ENCODE peak calls at places on chromosomes 16 and 17, in four cellular contexts. U, S, V and R are unnamed samples.

GRCh38 chr16:3546990-3547682 is 30.1 kb downstream of the NLRC3 start:
- DNase-seq in U (no peak), S (no peak), V (no peak), R (no peak)

GRCh38 chr16:30063278-30063892 is 2.2 kb upstream of the ALDOA start:
- DNase-seq in U (no peak), S (no peak), V (no peak), R (no peak)

GRCh38 chr17:2375406-2375805 is 25.5 kb downstream of the MNT start:
- DNase-seq in U (no peak), S (no peak), V (no peak), R (no peak)

GRCh38 chr16:9260665-9261064 is 169.2 kb downstream of the HAPSTR1 start:
- DNase-seq in U (no peak), S (no peak), V (peak), R (no peak)

GRCh38 chr16:30941600-30942420 is 7.1 kb upstream of the ORAI3 start:
- DNase-seq in U (no peak), S (peak), V (peak), R (peak)

GRCh38 chr17:66172144-66172543 is 19.8 kb downstream of the CEP112 start:
- DNase-seq in U (no peak), S (no peak), V (no peak), R (no peak)

GRCh38 chr17:77248216-77249054 is 107.7 kb downstream of the SEC14L1 start:
- DNase-seq in U (no peak), S (no peak), V (no peak), R (no peak)

GRCh38 chr17:76071497-76072148 is 694 bp downstream of the SRP68 start:
- DNase-seq in U (no peak), S (no peak), V (no peak), R (no peak)

GRCh38 chr16:81717662-81718189 is 61.4 kb upstream of the PLCG2 start:
- DNase-seq in U (peak), S (no peak), V (no peak), R (no peak)

GRCh38 chr16:19119564-19119963 is 5.8 kb downstream of the ITPRIPL2 start:
- DNase-seq in U (no peak), S (no peak), V (no peak), R (no peak)

GRCh38 chr16:50266337-50267091 is at the start of gene ADCY7:
- DNase-seq in U (no peak), S (peak), V (no peak), R (peak)

GRCh38 chr16:11314309-11314894 is 30.9 kb upstream of the RMI2 start:
- DNase-seq in U (no peak), S (no peak), V (no peak), R (no peak)

GRCh38 chr17:427891-428290 is 75.3 kb upstream of the RPH3AL start:
- DNase-seq in U (no peak), S (no peak), V (no peak), R (no peak)

GRCh38 chr17:59853168-59853918 is 39.4 kb downstream of the TUBD1 start:
- DNase-seq in U (no peak), S (peak), V (peak), R (peak)

GRCh38 chr16:56409195-56409594 is 16.1 kb downstream of the AMFR start:
- DNase-seq in U (no peak), S (no peak), V (peak), R (no peak)

GRCh38 chr17:9991351-9991750 is 86.3 kb upstream of the RCVRN start:
- DNase-seq in U (no peak), S (no peak), V (no peak), R (no peak)

GRCh38 chr17:2697611-2698162 is 13.9 kb downstream of the CLUH start:
- DNase-seq in U (no peak), S (no peak), V (no peak), R (peak)

GRCh38 chr17:62641101-62641500 is 13.6 kb downstream of the MRC2 start:
- DNase-seq in U (no peak), S (no peak), V (no peak), R (peak)

GRCh38 chr16:4510131-4510530 is 28.4 kb downstream of the CDIP1 start:
- DNase-seq in U (no peak), S (no peak), V (no peak), R (no peak)

GRCh38 chr17:48551206-48551597 is 6.3 kb upstream of the HOXB2 start:
- DNase-seq in U (no peak), S (no peak), V (no peak), R (no peak)

GRCh38 chr17:42456223-42457106 is 2.2 kb upstream of the ATP6V0A1 start:
- DNase-seq in U (peak), S (peak), V (no peak), R (no peak)

GRCh38 chr16:28003021-28003865 is 60.3 kb downstream of the GSG1L start:
- DNase-seq in U (no peak), S (no peak), V (no peak), R (no peak)

GRCh38 chr17:46764709-46765401 is 53.6 kb downstream of the WNT3 start:
- DNase-seq in U (no peak), S (peak), V (no peak), R (no peak)

GRCh38 chr16:10619271-10619849 is 39.0 kb upstream of the EMP2 start:
- DNase-seq in U (no peak), S (peak), V (no peak), R (peak)

GRCh38 chr17:44905006-44906000 is 6.1 kb upstream of the EFTUD2 start:
- DNase-seq in U (no peak), S (no peak), V (no peak), R (no peak)

DNA sequence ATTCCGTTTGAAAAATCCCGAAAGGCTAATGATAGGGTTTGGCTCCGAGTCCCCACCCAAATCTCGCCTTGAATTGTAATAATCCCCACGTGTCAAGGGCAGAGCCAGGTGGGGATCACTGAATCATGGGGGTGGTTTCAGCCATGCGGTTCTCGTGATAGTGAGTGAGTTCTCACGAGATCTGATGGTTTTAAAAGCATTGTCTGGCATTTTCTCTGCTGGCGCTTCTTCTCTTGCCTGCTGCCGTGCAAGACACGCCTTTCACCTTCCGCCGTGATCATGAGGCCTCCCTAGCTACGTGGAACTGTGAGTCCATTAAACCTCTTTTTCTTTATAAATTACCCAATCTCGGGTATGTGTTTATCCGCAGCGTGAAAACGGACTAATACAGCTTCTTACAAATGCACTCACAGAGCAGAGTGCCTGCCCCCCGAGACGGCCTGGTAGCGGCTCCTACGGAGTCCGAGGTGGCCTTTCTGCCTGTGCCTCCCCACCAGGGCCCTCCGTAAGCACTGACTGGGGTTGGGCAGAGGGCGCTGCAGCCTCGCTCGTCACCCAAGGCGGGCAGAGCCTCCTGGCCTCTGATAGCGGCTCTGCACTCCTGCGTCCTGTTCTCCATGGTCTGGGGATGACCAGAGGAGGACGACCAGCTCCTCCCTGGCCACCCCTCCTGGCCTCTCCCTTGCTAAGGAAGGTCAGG is 131.7 kb downstream of the FOXL1 start:
- DNase-seq in U (no peak), S (no peak), V (no peak), R (no peak)
- TF ChIP-seq USF2 in U (no peak), S (no peak), V (no peak), R (no peak)

GRCh38 chr17:8740486-8740885 is 4.2 kb downstream of the CCDC42 start:
- DNase-seq in U (no peak), S (no peak), V (no peak), R (peak)
- TF ChIP-seq NR2C2 in U (no peak), S (no peak), V (no peak), R (no peak)

DNA sequence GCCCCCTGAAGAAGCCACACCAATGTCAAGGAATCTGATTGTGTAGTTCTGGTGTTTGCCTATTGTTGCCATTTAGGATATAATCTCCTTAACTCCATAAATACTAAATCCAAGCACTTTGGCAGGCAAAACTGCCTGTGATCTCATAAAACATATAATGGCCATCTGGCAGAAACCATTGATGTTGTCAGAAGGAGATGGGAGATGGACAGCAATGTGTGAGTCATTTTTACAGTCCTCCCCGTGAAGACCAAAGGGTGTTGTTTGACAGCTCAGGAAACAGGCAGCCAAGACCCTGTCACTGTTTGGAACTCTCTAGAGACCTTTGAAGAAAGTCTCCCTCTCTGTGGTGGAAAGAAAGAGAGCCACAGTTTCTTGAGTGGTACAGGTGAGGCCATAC is 454.1 kb downstream of the HS3ST3B1 start:
- DNase-seq in U (no peak), S (no peak), V (no peak), R (no peak)
- TF ChIP-seq USF2 in U (no peak), S (no peak), V (no peak), R (no peak)

DNA sequence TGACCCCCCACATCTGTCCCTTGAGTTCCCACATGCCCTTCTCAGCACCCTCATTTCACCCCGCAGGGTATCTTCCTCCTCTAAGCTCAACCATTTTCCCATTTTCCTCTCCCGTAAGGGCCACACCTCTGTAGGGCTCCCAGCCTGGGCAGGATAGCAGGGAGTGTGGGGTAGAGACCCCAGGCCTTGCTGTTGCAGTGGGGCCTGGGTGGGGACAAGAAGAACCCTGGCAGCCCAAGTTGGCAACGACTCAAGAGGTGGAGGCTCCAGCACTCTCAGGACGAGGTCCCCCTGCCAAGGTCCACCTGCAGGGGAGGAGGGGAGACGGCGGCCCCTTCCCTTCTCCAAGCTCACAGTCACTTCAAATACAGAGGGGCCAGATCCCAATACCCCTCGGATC is 2.0 kb upstream of the TMEM92 start:
- DNase-seq in U (no peak), S (no peak), V (no peak), R (peak)
- TF ChIP-seq NR2C2 in U (no peak), S (no peak), V (no peak), R (no peak)

GRCh38 chr17:55728833-55729232 is 6.2 kb upstream of the TMEM100 start:
- DNase-seq in U (no peak), S (no peak), V (no peak), R (no peak)

GRCh38 chr17:55728361-55728760 is 5.7 kb upstream of the TMEM100 start:
- DNase-seq in U (no peak), S (no peak), V (no peak), R (no peak)

GRCh38 chr17:55727920-55728319 is 5.3 kb upstream of the TMEM100 start:
- DNase-seq in U (no peak), S (no peak), V (no peak), R (no peak)

GRCh38 chr17:55727275-55727674 is 4.6 kb upstream of the TMEM100 start:
- DNase-seq in U (no peak), S (no peak), V (no peak), R (no peak)

GRCh38 chr17:55726440-55726839 is 3.8 kb upstream of the TMEM100 start:
- DNase-seq in U (no peak), S (no peak), V (no peak), R (no peak)
- TF ChIP-seq USF2 in U (no peak), S (no peak), V (no peak), R (no peak)

GRCh38 chr16:26756633-26757032 is 310.1 kb upstream of the C16orf82 start:
- DNase-seq in U (no peak), S (no peak), V (no peak), R (no peak)

GRCh38 chr16:26749072-26749471 is 317.7 kb upstream of the C16orf82 start:
- DNase-seq in U (no peak), S (no peak), V (no peak), R (no peak)

GRCh38 chr16:26752166-26752565 is 314.6 kb upstream of the C16orf82 start:
- DNase-seq in U (no peak), S (no peak), V (no peak), R (no peak)
- TF ChIP-seq NR2C2 in U (no peak), S (no peak), V (no peak), R (no peak)